ENCODE peak calls at places on chromosomes 11 and 22, in seven cellular contexts. E, X, J, P, V, G and I are unnamed samples.

GRCh38 chr11:134398644-134399292 is 13.3 kb downstream of the B3GAT1 start:
- DNase-seq in G (no peak), J (no peak), E (no peak), V (no peak), X (no peak), P (no peak), I (no peak)

GRCh38 chr22:19454156-19454555 is 6.6 kb upstream of the C22orf39 start:
- DNase-seq in V (no peak), J (no peak), X (no peak), G (no peak), E (no peak), P (no peak), I (no peak)

GRCh38 chr11:115459563-115459962 is 44.7 kb downstream of the CADM1 start:
- DNase-seq in E (no peak), G (no peak), V (no peak), X (no peak), J (no peak), P (no peak), I (no peak)

GRCh38 chr22:30028731-30029130 is 51.5 kb upstream of the HORMAD2 start:
- DNase-seq in J (no peak), E (no peak), X (no peak), P (no peak), G (no peak), V (no peak), I (no peak)

GRCh38 chr11:117183724-117184349 is 5.3 kb downstream of the SIDT2 start:
- DNase-seq in G (no peak), X (no peak), P (no peak), J (peak; percentile 5), E (peak; percentile 29), V (no peak), I (peak; percentile 86)

GRCh38 chr11:75639752-75640151 is 29.1 kb downstream of the MAP6 start:
- DNase-seq in J (peak; percentile 30), X (no peak), E (peak; percentile 67), V (peak; percentile 89), P (no peak), G (no peak), I (peak; percentile 86)

GRCh38 chr11:76659672-76660532 is 10.6 kb downstream of the LRRC32 start:
- DNase-seq in G (no peak), V (peak; percentile 60), X (no peak), E (no peak), P (no peak), J (no peak), I (no peak)

GRCh38 chr11:1122356-1123002 is 35.3 kb upstream of the MUC5AC start:
- DNase-seq in P (no peak), E (no peak), J (no peak), G (no peak), V (no peak), X (no peak), I (no peak)

GRCh38 chr22:32326647-32327046 is 31.0 kb upstream of the RFPL3 start:
- DNase-seq in E (no peak), G (no peak), X (no peak), J (no peak), P (no peak), V (no peak), I (peak; percentile 46)

GRCh38 chr11:130145975-130146776 is 13.4 kb upstream of the ST14 start:
- DNase-seq in E (peak; percentile 71), X (no peak), G (peak; percentile 95), V (peak; percentile 86), P (no peak), J (no peak), I (peak; percentile 91)

GRCh38 chr22:44587004-44587793 is 89.2 kb upstream of the RTL6 start:
- DNase-seq in J (no peak), P (no peak), X (no peak), V (peak; percentile 47), E (no peak), G (no peak), I (peak; percentile 42)

GRCh38 chr22:36292823-36293530 is 40.0 kb downstream of the APOL1 start:
- DNase-seq in G (no peak), V (peak; percentile 57), J (no peak), X (no peak), E (peak; percentile 46), P (no peak), I (peak; percentile 69)

GRCh38 chr11:93330446-93330984 is at the start of gene DEUP1:
- DNase-seq in E (peak; percentile 62), V (peak; percentile 81), P (no peak), J (no peak), G (peak; percentile 59), X (no peak), I (peak; percentile 72)

GRCh38 chr22:43171019-43171491 is 15.9 kb downstream of the TTLL12 start:
- DNase-seq in P (no peak), X (no peak), G (no peak), V (no peak), J (no peak), E (no peak), I (peak; percentile 59)

GRCh38 chr11:44277097-44278090 is 32.5 kb downstream of the ALX4 start:
- DNase-seq in P (no peak), V (peak; percentile 44), J (no peak), X (no peak), G (no peak), E (no peak), I (no peak)

GRCh38 chr11:3207530-3208189 is 11.0 kb downstream of the MRGPRG start:
- DNase-seq in X (no peak), P (no peak), J (no peak), V (peak; percentile 46), G (no peak), E (peak; percentile 32), I (peak; percentile 28)

GRCh38 chr11:8719260-8720190 is 36.9 kb downstream of the RPL27A start:
- DNase-seq in J (no peak), G (no peak), X (no peak), P (no peak), E (no peak), V (no peak), I (no peak)
- H3K4me1 ChIP-seq in J (peaks cover 56% of the 10 kb centered on the region), G (peaks cover 11% of the 10 kb centered on the region), X (no peaks in the 10 kb centered on the region), P (no peaks in the 10 kb centered on the region), E (no peaks in the 10 kb centered on the region), V (peaks cover 65% of the 10 kb centered on the region), I (peaks cover 56% of the 10 kb centered on the region)

GRCh38 chr11:79258606-79259005 is 182.2 kb downstream of the TENM4 start:
- DNase-seq in G (no peak), J (no peak), X (no peak), V (no peak), P (no peak), E (no peak), I (no peak)

GRCh38 chr11:79263001-79263400 is 177.8 kb downstream of the TENM4 start:
- DNase-seq in V (no peak), P (no peak), G (no peak), J (no peak), E (no peak), X (no peak), I (no peak)

GRCh38 chr11:79255965-79256364 is 184.9 kb downstream of the TENM4 start:
- DNase-seq in V (no peak), X (no peak), E (no peak), P (no peak), G (no peak), J (no peak), I (no peak)

GRCh38 chr11:79262221-79262620 is 178.6 kb downstream of the TENM4 start:
- DNase-seq in P (no peak), E (no peak), V (no peak), J (no peak), G (no peak), X (no peak), I (no peak)

DNA sequence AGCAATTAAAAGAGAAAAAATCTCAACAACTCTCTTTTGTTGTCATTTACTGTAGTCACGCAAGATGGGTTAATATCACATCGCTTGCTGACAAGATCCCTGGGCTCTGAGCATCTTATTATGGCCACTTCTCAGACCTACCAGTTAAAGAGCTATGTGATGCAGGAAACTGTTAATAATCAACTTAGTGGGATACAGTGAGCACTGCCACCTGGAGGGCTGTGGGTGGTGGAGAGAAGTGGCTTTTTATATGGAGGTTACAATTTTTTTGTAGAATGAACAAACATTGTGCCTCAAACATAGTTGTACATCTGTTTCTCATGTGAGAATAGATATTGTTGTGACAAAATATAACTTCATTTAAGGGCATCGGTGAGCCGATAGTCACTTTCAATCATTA is 181.0 kb downstream of the TENM4 start:
- DNase-seq in V (no peak), X (no peak), P (no peak), E (no peak), G (no peak), J (no peak), I (no peak)
- H3K27ac ChIP-seq in V (no peak overlapping the region), X (no peak overlapping the region), P (no peak overlapping the region), E (no peak overlapping the region), G (no peak overlapping the region), J (no peak overlapping the region), I (no peak overlapping the region)

GRCh38 chr11:66285250-66285947 is 3.5 kb downstream of the YIF1A start:
- DNase-seq in P (no peak), X (no peak), J (no peak), G (no peak), E (peak; percentile 53), V (no peak), I (no peak)

GRCh38 chr11:66288866-66289547 is at the start of gene YIF1A:
- DNase-seq in E (peak; percentile 99), V (peak; percentile 99), G (peak; percentile 99), J (peak; percentile 97), X (peak; percentile 99), P (peak; percentile 99), I (peak; percentile 98)

GRCh38 chr11:66288138-66288865 is 641 bp downstream of the YIF1A start:
- DNase-seq in X (no peak), G (peak; percentile 51), V (no peak), P (no peak), J (no peak), E (peak; percentile 78), I (no peak)

GRCh38 chr11:66286699-66287098 is 2.2 kb downstream of the YIF1A start:
- DNase-seq in E (peak; percentile 39), G (no peak), P (no peak), J (no peak), X (no peak), V (no peak), I (no peak)

DNA sequence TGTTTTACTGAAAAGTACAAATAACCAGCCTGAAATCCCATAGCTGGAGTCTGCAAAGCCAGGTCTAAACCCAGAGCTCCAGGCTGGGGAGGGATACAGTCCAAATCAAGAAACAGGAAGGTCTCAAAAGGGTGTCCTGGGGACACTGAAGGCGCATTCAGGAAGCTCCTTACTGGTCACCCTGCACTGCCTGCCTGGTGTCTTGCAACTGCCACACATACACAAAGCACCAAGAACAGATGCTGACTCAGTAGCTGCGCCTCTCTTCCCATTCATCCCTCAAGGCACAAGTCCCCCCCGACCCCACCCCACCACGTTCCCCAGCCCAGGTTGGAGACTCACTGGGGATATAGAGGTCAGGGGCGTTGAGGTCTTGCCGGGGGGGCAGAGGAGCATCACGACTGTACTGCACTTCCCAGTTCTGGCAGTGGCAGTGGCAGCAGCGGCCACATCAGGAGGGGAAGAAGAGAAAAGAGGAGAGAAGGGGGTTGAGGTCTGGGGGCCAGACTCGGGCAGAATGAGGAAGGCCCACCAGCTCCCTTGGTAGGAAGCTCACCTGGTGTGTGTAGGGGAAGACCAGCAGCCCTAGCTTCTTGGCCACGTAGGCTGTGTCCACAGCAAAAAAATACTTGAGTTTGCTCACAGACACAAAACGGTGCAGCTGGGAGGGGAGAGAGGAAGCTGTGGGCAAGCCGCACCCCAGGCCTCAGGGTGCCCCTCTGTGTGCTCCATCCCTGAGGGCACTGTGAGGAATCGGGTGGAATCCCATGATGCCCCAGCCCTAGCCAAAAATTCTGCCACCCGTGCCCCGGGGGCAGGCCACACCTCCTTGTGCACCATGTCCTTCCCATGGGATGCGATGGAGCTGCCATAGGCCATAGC is 1.4 kb downstream of the YIF1A start:
- DNase-seq in V (no peak), J (no peak), G (no peak), P (no peak), X (no peak), E (no peak), I (no peak)
- H3K27me3 ChIP-seq in V (peaks cover 15% of the 10 kb centered on the region), J (peaks cover 16% of the 10 kb centered on the region), G (peaks cover 23% of the 10 kb centered on the region), P (no peaks in the 10 kb centered on the region), X (peaks cover 6% of the 10 kb centered on the region), E (no peaks in the 10 kb centered on the region), I (peaks cover 28% of the 10 kb centered on the region)

GRCh38 chr11:27097538-27097937 is 56.9 kb downstream of the BBOX1 start:
- DNase-seq in P (no peak), J (no peak), G (no peak), X (no peak), V (no peak), E (no peak), I (no peak)
- H3K4me1 ChIP-seq in P (no peaks in the 10 kb centered on the region), J (no peaks in the 10 kb centered on the region), G (peaks cover 4% of the 10 kb centered on the region), X (no peaks in the 10 kb centered on the region), V (no peaks in the 10 kb centered on the region), E (no peaks in the 10 kb centered on the region), I (no peaks in the 10 kb centered on the region)